ENCODE peak calls at places on chromosome 9, in seven cellular contexts. M, P, Q, K, X, I and N are unnamed samples.

GRCh38 chr9:19028835-19029451 is 4.1 kb downstream of the SAXO1 start:
- DNase-seq in M (peak; percentile 54), P (no peak), Q (no peak), K (peak; percentile 81), X (no peak), I (peak; percentile 42), N (no peak)

GRCh38 chr9:101409079-101409477 is 10.4 kb downstream of the ZNF189 start:
- DNase-seq in M (peak; percentile 18), P (no peak), Q (no peak), K (no peak), X (no peak), I (no peak), N (no peak)

GRCh38 chr9:76338418-76338817 is 55.8 kb downstream of the RFK start:
- DNase-seq in M (no peak), P (no peak), Q (no peak), K (no peak), X (no peak), I (no peak), N (no peak)

GRCh38 chr9:107387401-107387800 is 102.2 kb downstream of the KLF4 start:
- DNase-seq in M (no peak), P (no peak), Q (peak; percentile 24), K (no peak), X (no peak), I (no peak), N (no peak)

GRCh38 chr9:17330097-17330496 is 195.3 kb downstream of the CNTLN start:
- DNase-seq in M (no peak), P (no peak), Q (no peak), K (no peak), X (no peak), I (no peak), N (no peak)

GRCh38 chr9:128503870-128504269 is 649 bp upstream of the GLE1 start:
- DNase-seq in M (peak; percentile 17), P (peak; percentile 70), Q (no peak), K (peak; percentile 18), X (no peak), I (peak; percentile 6), N (no peak)

GRCh38 chr9:96025995-96026572 is 150.6 kb downstream of the ERCC6L2 start:
- DNase-seq in M (no peak), P (no peak), Q (no peak), K (peak; percentile 79), X (no peak), I (no peak), N (no peak)

GRCh38 chr9:34375901-34376595 is 650 bp downstream of the MYORG start:
- DNase-seq in M (peak; percentile 38), P (peak; percentile 91), Q (peak; percentile 56), K (peak; percentile 45), X (no peak), I (peak; percentile 67), N (no peak)

GRCh38 chr9:119224431-119224830 is 144.8 kb downstream of the BRINP1 start:
- DNase-seq in M (no peak), P (no peak), Q (no peak), K (no peak), X (no peak), I (no peak), N (no peak)

GRCh38 chr9:73714294-73714693 is 562.6 kb downstream of the ANXA1 start:
- DNase-seq in M (peak; percentile 44), P (no peak), Q (no peak), K (no peak), X (peak; percentile 14), I (no peak), N (peak; percentile 44)

GRCh38 chr9:100111235-100111634 is 12.2 kb downstream of the INVS start:
- DNase-seq in M (peak; percentile 99), P (no peak), Q (peak; percentile 86), K (no peak), X (no peak), I (no peak), N (peak; percentile 86)

GRCh38 chr9:96620832-96621269 is 1.2 kb upstream of the CDC14B start:
- DNase-seq in M (no peak), P (no peak), Q (no peak), K (peak; percentile 70), X (no peak), I (no peak), N (no peak)

GRCh38 chr9:136653323-136654064 is 9.2 kb upstream of the EGFL7 start:
- DNase-seq in M (no peak), P (no peak), Q (peak; percentile 16), K (no peak), X (no peak), I (no peak), N (no peak)

GRCh38 chr9:121055642-121056143 is 5.6 kb upstream of the C5 start:
- DNase-seq in M (no peak), P (no peak), Q (no peak), K (peak; percentile 44), X (no peak), I (peak; percentile 32), N (no peak)

GRCh38 chr9:5389109-5389732 is 48.5 kb downstream of the PLGRKT start:
- DNase-seq in M (peak; percentile 92), P (no peak), Q (no peak), K (no peak), X (peak; percentile 71), I (no peak), N (peak; percentile 27)

GRCh38 chr9:100011062-100011681 is 87.6 kb downstream of the ERP44 start:
- DNase-seq in M (peak; percentile 42), P (no peak), Q (no peak), K (peak; percentile 62), X (no peak), I (peak; percentile 13), N (no peak)

GRCh38 chr9:109992293-109992692 is 212.3 kb downstream of the PALM2AKAP2 start:
- DNase-seq in M (no peak), P (no peak), Q (no peak), K (no peak), X (no peak), I (no peak), N (no peak)

GRCh38 chr9:133342570-133342969 is 5.4 kb downstream of the MED22 start:
- DNase-seq in M (no peak), P (peak; percentile 67), Q (no peak), K (no peak), X (no peak), I (peak; percentile 22), N (no peak)
- TF ChIP-seq CTCF in M (peak; percentile 23), P (no peak), Q (no peak), K (no peak), X (peak; percentile 32), I (peak; percentile 22), N (peak; percentile 41)

DNA sequence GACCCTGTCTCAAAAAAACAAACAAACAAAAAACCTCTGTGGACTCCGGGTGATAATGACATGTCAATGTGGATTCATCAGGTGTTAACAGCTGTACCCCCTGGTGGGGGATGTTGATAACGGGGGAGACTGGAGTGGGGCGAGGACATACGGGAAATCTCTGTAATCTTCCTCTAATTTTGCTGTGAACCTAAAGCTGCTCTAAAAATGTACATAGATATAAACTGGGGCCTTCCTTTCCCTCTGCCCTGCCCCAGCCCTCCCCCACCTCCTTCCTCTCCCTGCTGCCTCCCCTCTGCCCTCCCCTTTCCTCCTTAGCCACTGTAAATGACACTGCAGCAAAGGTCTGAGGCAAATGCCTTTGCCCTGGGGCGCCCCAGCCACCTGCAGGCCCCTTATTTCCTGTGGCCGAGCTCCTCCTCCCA is 1.4 kb upstream of the CEL start:
- DNase-seq in M (no peak), P (no peak), Q (no peak), K (no peak), X (no peak), I (no peak), N (no peak)
- TF ChIP-seq CTCF in M (no peak), P (no peak), Q (no peak), K (no peak), X (no peak), I (no peak), N (no peak)

DNA sequence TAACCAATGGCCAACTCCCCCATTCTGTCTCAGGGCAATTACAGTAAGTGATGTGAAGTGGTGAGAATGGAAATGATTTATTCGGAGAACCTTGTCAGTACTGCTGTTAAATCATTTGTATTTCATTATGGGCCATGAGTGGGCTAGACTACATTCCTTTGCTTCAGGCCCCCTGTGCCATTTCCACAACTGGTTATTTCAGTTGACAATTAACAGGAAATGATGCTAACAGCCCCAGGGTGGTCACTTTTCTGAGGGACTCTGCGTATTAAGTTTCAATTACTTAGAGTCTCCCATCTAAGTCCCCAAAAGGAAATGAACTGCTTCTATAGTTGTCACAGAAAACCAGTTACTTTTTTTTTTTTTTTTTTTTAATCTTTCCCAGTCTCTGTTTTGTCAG is 653.7 kb downstream of the CCDC171 start:
- DNase-seq in M (no peak), P (no peak), Q (no peak), K (no peak), X (no peak), I (no peak), N (no peak)
- TF ChIP-seq CTCF in M (no peak), P (no peak), Q (no peak), K (no peak), X (no peak), I (no peak), N (no peak)

GRCh38 chr9:91953723-91954122 is 3.7 kb upstream of the ROR2 start:
- DNase-seq in M (no peak), P (no peak), Q (no peak), K (no peak), X (no peak), I (no peak), N (no peak)

GRCh38 chr9:91951944-91952520 is 2.0 kb upstream of the ROR2 start:
- DNase-seq in M (no peak), P (no peak), Q (no peak), K (no peak), X (no peak), I (no peak), N (no peak)

GRCh38 chr9:91958179-91958578 is 8.2 kb upstream of the ROR2 start:
- DNase-seq in M (no peak), P (no peak), Q (no peak), K (no peak), X (no peak), I (no peak), N (no peak)

GRCh38 chr9:91949946-91950664 is at the start of gene ROR2:
- DNase-seq in M (peak; percentile 34), P (peak; percentile 78), Q (peak; percentile 67), K (peak; percentile 94), X (no peak), I (peak; percentile 66), N (no peak)

GRCh38 chr9:91954841-91955471 is 4.9 kb upstream of the ROR2 start:
- DNase-seq in M (peak; percentile 88), P (no peak), Q (no peak), K (peak; percentile 83), X (no peak), I (peak; percentile 59), N (no peak)
- TF ChIP-seq CTCF in M (peak; percentile 88), P (peak; percentile 12), Q (peak; percentile 57), K (peak; percentile 87), X (peak; percentile 81), I (peak; percentile 36), N (peak; percentile 82)

DNA sequence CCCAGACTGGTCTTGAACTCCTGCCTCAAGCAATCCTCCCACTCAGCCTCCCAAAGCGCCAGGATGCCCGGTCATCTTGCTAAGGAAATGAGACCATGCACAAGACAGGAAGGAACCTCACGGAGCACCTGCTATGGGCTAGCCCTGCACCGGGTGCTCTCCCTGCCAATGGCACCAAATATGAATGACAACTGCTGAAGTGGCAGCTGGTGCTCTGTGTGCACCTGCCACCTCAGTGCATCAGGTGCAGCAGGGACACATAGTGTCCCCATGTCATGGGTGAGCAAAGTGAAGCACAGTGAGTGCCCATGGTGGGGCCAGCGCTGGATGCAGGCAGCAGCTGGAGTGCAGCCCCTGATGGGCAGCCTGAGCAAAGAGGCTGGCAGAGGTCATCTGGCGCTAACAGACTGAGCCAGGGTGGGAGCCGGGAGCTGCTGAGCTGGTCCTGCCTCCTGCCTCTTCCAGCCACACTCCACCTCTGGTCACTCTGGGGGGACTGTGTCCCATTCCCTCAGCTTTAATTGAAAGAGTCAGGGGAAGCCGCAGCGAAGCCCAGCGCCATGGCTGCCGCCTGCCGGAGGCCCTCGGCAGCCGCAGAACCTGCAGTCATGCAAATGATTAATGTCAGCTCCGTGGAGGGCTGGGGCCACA is 46.4 kb downstream of the BARX1 start:
- DNase-seq in M (no peak), P (peak; percentile 62), Q (no peak), K (no peak), X (no peak), I (peak; percentile 18), N (no peak)
- TF ChIP-seq CTCF in M (no peak), P (no peak), Q (no peak), K (peak; percentile 26), X (no peak), I (no peak), N (no peak)